ENCODE peak calls at places on chromosomes 7 and 10, in ten cellular contexts. I is DMS153; K is GM12891; W is stimulated activated naive CD4-positive, alpha-beta T cell; N is B cell; T is kidney; Z is T-helper 17 cell; J is tibial artery; C is stimulated activated CD8-positive, alpha-beta memory T cell treated with anti-CD3 and anti-CD28 coated beads, Interleukin-12 subunit alpha, Interleukin-12 subunit beta, amount 100 ng/mL, for 1 hour; A is endothelial cell. U is an unnamed sample.

GRCh38 chr10:15068802-15069201 is 19.8 kb downstream of the ACBD7 start:
- DNase-seq in K (no peak), T (no peak), N (no peak), C (no peak), Z (no peak), W (no peak), A (no peak), J (no peak), I (no peak), U (no peak)

GRCh38 chr7:87480386-87480785 is 4.9 kb upstream of the ABCB4 start:
- DNase-seq in I (no peak), J (no peak), Z (no peak), A (no peak), W (no peak), C (no peak), T (no peak), K (no peak), N (no peak), U (no peak)

GRCh38 chr10:101769541-101770180 is 6.3 kb downstream of the FGF8 start:
- DNase-seq in Z (no peak), K (no peak), I (no peak), W (no peak), N (no peak), J (no peak), A (no peak), C (no peak), T (no peak), U (no peak)

GRCh38 chr10:122147731-122148130 is 123.4 kb upstream of the BTBD16 start:
- DNase-seq in J (no peak), T (no peak), Z (no peak), C (no peak), K (no peak), I (no peak), W (no peak), N (no peak), A (no peak), U (no peak)

GRCh38 chr7:136956232-136956631 is 87.8 kb downstream of the CHRM2 start:
- DNase-seq in N (no peak), J (no peak), T (no peak), W (no peak), A (no peak), Z (no peak), C (no peak), I (no peak), K (no peak), U (no peak)

GRCh38 chr10:65358565-65358964 is 1567.3 kb upstream of the LRRTM3 start:
- DNase-seq in A (peak), C (no peak), W (no peak), I (no peak), K (no peak), J (no peak), T (no peak), N (no peak), Z (no peak), U (no peak)

GRCh38 chr7:44959956-44960640 is 18.7 kb downstream of the MYO1G start:
- DNase-seq in T (no peak), Z (no peak), I (no peak), J (no peak), W (no peak), A (no peak), N (no peak), C (no peak), K (no peak), U (no peak)

GRCh38 chr7:127391591-127392181 is 822 bp downstream of the ZNF800 start:
- DNase-seq in I (no peak), C (no peak), N (peak), J (peak), W (peak), T (peak), K (peak), Z (peak), A (peak), U (no peak)

GRCh38 chr10:73847031-73847430 is 27.3 kb downstream of the CAMK2G start:
- DNase-seq in W (no peak), J (no peak), T (no peak), I (no peak), C (no peak), A (no peak), Z (no peak), K (no peak), N (no peak), U (no peak)

GRCh38 chr7:152759655-152760383 is at the start of gene ACTR3B:
- DNase-seq in I (peak), T (peak), Z (peak), N (peak), J (peak), C (peak), W (peak), K (peak), A (peak), U (peak)

GRCh38 chr7:2037301-2037804 is 195.4 kb downstream of the MAD1L1 start:
- DNase-seq in J (peak), N (no peak), I (no peak), K (no peak), A (no peak), T (peak), Z (no peak), C (no peak), W (no peak), U (no peak)

GRCh38 chr7:50119815-50120637 is 27.0 kb upstream of the ZPBP start:
- DNase-seq in T (no peak), A (peak), Z (no peak), J (no peak), C (peak), N (peak), K (no peak), W (peak), I (no peak), U (no peak)

GRCh38 chr7:101554584-101555268 is 74.4 kb downstream of the MYL10 start:
- DNase-seq in C (no peak), K (no peak), W (no peak), N (no peak), T (peak), A (no peak), I (no peak), Z (no peak), J (no peak), U (no peak)

GRCh38 chr10:51007781-51008180 is 66.5 kb upstream of the PRKG1 start:
- DNase-seq in J (no peak), C (no peak), I (no peak), K (no peak), W (no peak), N (no peak), A (no peak), T (no peak), Z (no peak), U (no peak)

GRCh38 chr10:95841711-95842498 is 65.9 kb upstream of the CC2D2B start:
- DNase-seq in T (no peak), C (peak), N (peak), W (peak), I (peak), J (peak), K (no peak), A (peak), Z (no peak), U (peak)

GRCh38 chr7:101875215-101875846 is 57.9 kb downstream of the CUX1 start:
- DNase-seq in J (no peak), W (no peak), C (no peak), T (no peak), N (no peak), A (no peak), Z (no peak), I (no peak), K (no peak), U (no peak)

GRCh38 chr7:157568071-157568784 is 231.4 kb downstream of the DNAJB6 start:
- DNase-seq in N (no peak), W (no peak), J (no peak), A (no peak), C (no peak), K (no peak), I (no peak), T (peak), Z (no peak), U (no peak)

GRCh38 chr7:135745702-135746312 is 2.8 kb downstream of the FAM180A start:
- DNase-seq in A (no peak), I (no peak), Z (no peak), W (no peak), J (peak), K (no peak), T (peak), N (no peak), C (no peak), U (no peak)

GRCh38 chr10:48548531-48549135 is 56.2 kb downstream of the ARHGAP22 start:
- DNase-seq in N (no peak), W (no peak), I (no peak), C (no peak), Z (no peak), J (no peak), A (no peak), T (no peak), K (no peak), U (no peak)

GRCh38 chr7:31437466-31437865 is 76.4 kb upstream of the ITPRID1 start:
- DNase-seq in A (no peak), C (no peak), N (no peak), J (no peak), I (peak), W (no peak), K (no peak), T (no peak), Z (no peak), U (no peak)

GRCh38 chr7:29812185-29812876 is 6.0 kb downstream of the WIPF3 start:
- DNase-seq in T (no peak), C (no peak), Z (no peak), N (no peak), I (no peak), W (no peak), J (no peak), A (no peak), K (no peak), U (no peak)

GRCh38 chr7:46811529-46811928 is 770.4 kb downstream of the TNS3 start:
- DNase-seq in N (no peak), C (no peak), K (no peak), A (no peak), W (no peak), Z (no peak), T (peak), J (peak), I (no peak), U (no peak)

U was measured in NCI-H748 treated with DMSO at 0.1 percent for 48 hours.